ENCODE peak calls at places on chromosomes 13 and 19, in five cellular contexts. One of them, this sample, is unnamed.

GRCh38 chr13:98478134-98479129 is 98.5 kb downstream of the STK24 start:
- DNase-seq in osteoblast: peak; percentile 91
- DNase-seq in uterus: no peak
- DNase-seq in CD8-positive, alpha-beta T cell: no peak
- DNase-seq in neuronal stem cell: peak; percentile 57
- DNase-seq in this sample: no peak

GRCh38 chr13:111383591-111384440 is 63.4 kb downstream of the TEX29 start:
- DNase-seq in uterus: no peak
- DNase-seq in CD8-positive, alpha-beta T cell: no peak
- DNase-seq in neuronal stem cell: no peak
- DNase-seq in osteoblast: no peak
- DNase-seq in this sample: no peak

GRCh38 chr13:42215578-42216421 is 56.2 kb upstream of the AKAP11 start:
- DNase-seq in uterus: no peak
- DNase-seq in neuronal stem cell: peak; percentile 4
- DNase-seq in CD8-positive, alpha-beta T cell: no peak
- DNase-seq in osteoblast: peak; percentile 26
- DNase-seq in this sample: peak; percentile 65

GRCh38 chr19:56119585-56119978 is 1.5 kb downstream of the ZNF787 start:
- DNase-seq in CD8-positive, alpha-beta T cell: no peak
- DNase-seq in osteoblast: peak; percentile 87
- DNase-seq in uterus: no peak
- DNase-seq in neuronal stem cell: no peak
- DNase-seq in this sample: peak; percentile 31

GRCh38 chr19:17304386-17305047 is 1.2 kb upstream of the MRPL34 start:
- DNase-seq in osteoblast: peak; percentile 21
- DNase-seq in CD8-positive, alpha-beta T cell: no peak
- DNase-seq in uterus: no peak
- DNase-seq in neuronal stem cell: no peak
- DNase-seq in this sample: no peak

GRCh38 chr13:23654111-23655110 is 84.2 kb downstream of the TNFRSF19 start:
- DNase-seq in neuronal stem cell: no peak
- DNase-seq in CD8-positive, alpha-beta T cell: no peak
- DNase-seq in osteoblast: no peak
- DNase-seq in uterus: no peak
- DNase-seq in this sample: no peak

GRCh38 chr19:49415102-49415809 is 8.0 kb downstream of the PTH2 start:
- DNase-seq in neuronal stem cell: no peak
- DNase-seq in uterus: no peak
- DNase-seq in CD8-positive, alpha-beta T cell: no peak
- DNase-seq in osteoblast: peak; percentile 97
- DNase-seq in this sample: no peak

GRCh38 chr13:110942248-110942981 is 27.5 kb upstream of the ANKRD10 start:
- DNase-seq in osteoblast: peak; percentile 45
- DNase-seq in CD8-positive, alpha-beta T cell: no peak
- DNase-seq in neuronal stem cell: no peak
- DNase-seq in uterus: no peak
- DNase-seq in this sample: no peak

GRCh38 chr13:66071608-66072007 is 1158.5 kb downstream of the PCDH9 start:
- DNase-seq in neuronal stem cell: no peak
- DNase-seq in uterus: no peak
- DNase-seq in CD8-positive, alpha-beta T cell: no peak
- DNase-seq in osteoblast: no peak
- DNase-seq in this sample: no peak

GRCh38 chr13:40309881-40310280 is 356.6 kb downstream of the FOXO1 start:
- DNase-seq in uterus: no peak
- DNase-seq in neuronal stem cell: no peak
- DNase-seq in CD8-positive, alpha-beta T cell: no peak
- DNase-seq in osteoblast: no peak
- DNase-seq in this sample: no peak

GRCh38 chr19:28014821-28015405 is 1198.0 kb downstream of the UQCRFS1 start:
- DNase-seq in uterus: no peak
- DNase-seq in osteoblast: no peak
- DNase-seq in neuronal stem cell: no peak
- DNase-seq in CD8-positive, alpha-beta T cell: no peak
- DNase-seq in this sample: no peak

GRCh38 chr19:33286899-33287298 is 15.4 kb downstream of the CEBPA start:
- DNase-seq in uterus: no peak
- DNase-seq in CD8-positive, alpha-beta T cell: no peak
- DNase-seq in osteoblast: peak; percentile 42
- DNase-seq in neuronal stem cell: no peak
- DNase-seq in this sample: no peak

GRCh38 chr19:48628486-48629296 is 8.5 kb downstream of the DBP start:
- DNase-seq in CD8-positive, alpha-beta T cell: no peak
- DNase-seq in neuronal stem cell: no peak
- DNase-seq in uterus: no peak
- DNase-seq in osteoblast: peak; percentile 68
- DNase-seq in this sample: no peak

GRCh38 chr13:92074658-92075057 is 676.2 kb downstream of the GPC5 start:
- DNase-seq in osteoblast: no peak
- DNase-seq in neuronal stem cell: peak; percentile 4
- DNase-seq in uterus: no peak
- DNase-seq in CD8-positive, alpha-beta T cell: no peak
- DNase-seq in this sample: peak; percentile 50

GRCh38 chr19:39356073-39356472 is 13.9 kb downstream of the SAMD4B start:
- DNase-seq in neuronal stem cell: no peak
- DNase-seq in uterus: no peak
- DNase-seq in osteoblast: no peak
- DNase-seq in CD8-positive, alpha-beta T cell: no peak
- DNase-seq in this sample: no peak
- H3K36me3 ChIP-seq in neuronal stem cell: peaks cover 57% of the 10 kb centered on the region
- H3K36me3 ChIP-seq in uterus: no peaks in the 10 kb centered on the region
- H3K36me3 ChIP-seq in osteoblast: peaks cover 81% of the 10 kb centered on the region
- H3K36me3 ChIP-seq in CD8-positive, alpha-beta T cell: peaks cover 34% of the 10 kb centered on the region
- H3K36me3 ChIP-seq in this sample: peaks cover 64% of the 10 kb centered on the region

GRCh38 chr19:40249201-40249600 is 22.7 kb upstream of the CCNP start:
- DNase-seq in neuronal stem cell: no peak
- DNase-seq in CD8-positive, alpha-beta T cell: no peak
- DNase-seq in osteoblast: no peak
- DNase-seq in uterus: no peak
- DNase-seq in this sample: no peak

GRCh38 chr19:40249781-40250180 is 23.3 kb upstream of the CCNP start:
- DNase-seq in uterus: no peak
- DNase-seq in CD8-positive, alpha-beta T cell: no peak
- DNase-seq in osteoblast: peak; percentile 36
- DNase-seq in neuronal stem cell: no peak
- DNase-seq in this sample: no peak

GRCh38 chr19:40251991-40252390 is 25.5 kb upstream of the CCNP start:
- DNase-seq in CD8-positive, alpha-beta T cell: no peak
- DNase-seq in osteoblast: no peak
- DNase-seq in uterus: no peak
- DNase-seq in neuronal stem cell: no peak
- DNase-seq in this sample: no peak

GRCh38 chr19:40252395-40252794 is 25.9 kb upstream of the CCNP start:
- DNase-seq in osteoblast: no peak
- DNase-seq in uterus: no peak
- DNase-seq in neuronal stem cell: no peak
- DNase-seq in CD8-positive, alpha-beta T cell: no peak
- DNase-seq in this sample: no peak

GRCh38 chr19:40251244-40251643 is 24.8 kb upstream of the CCNP start:
- DNase-seq in neuronal stem cell: no peak
- DNase-seq in uterus: no peak
- DNase-seq in osteoblast: no peak
- DNase-seq in CD8-positive, alpha-beta T cell: no peak
- DNase-seq in this sample: no peak
- H3K4me1 ChIP-seq in neuronal stem cell: no peaks in the 10 kb centered on the region
- H3K4me1 ChIP-seq in uterus: no peaks in the 10 kb centered on the region
- H3K4me1 ChIP-seq in osteoblast: no peaks in the 10 kb centered on the region
- H3K4me1 ChIP-seq in CD8-positive, alpha-beta T cell: peaks cover 10% of the 10 kb centered on the region
- H3K4me1 ChIP-seq in this sample: no peaks in the 10 kb centered on the region

GRCh38 chr19:5562280-5562679 is 5.5 kb downstream of the TINCR start:
- DNase-seq in neuronal stem cell: no peak
- DNase-seq in uterus: no peak
- DNase-seq in CD8-positive, alpha-beta T cell: no peak
- DNase-seq in osteoblast: peak; percentile 11
- DNase-seq in this sample: no peak
- H3K27me3 ChIP-seq in neuronal stem cell: no peaks in the 10 kb centered on the region
- H3K27me3 ChIP-seq in uterus: no peaks in the 10 kb centered on the region
- H3K27me3 ChIP-seq in CD8-positive, alpha-beta T cell: peaks cover 6% of the 10 kb centered on the region
- H3K27me3 ChIP-seq in osteoblast: peaks cover 27% of the 10 kb centered on the region
- H3K27me3 ChIP-seq in this sample: no peaks in the 10 kb centered on the region

GRCh38 chr19:10552596-10553053 is 8.9 kb downstream of the ATG4D start:
- DNase-seq in CD8-positive, alpha-beta T cell: no peak
- DNase-seq in neuronal stem cell: no peak
- DNase-seq in uterus: no peak
- DNase-seq in osteoblast: peak; percentile 96
- DNase-seq in this sample: peak; percentile 52

GRCh38 chr19:10550336-10550735 is 6.6 kb downstream of the ATG4D start:
- DNase-seq in osteoblast: peak; percentile 66
- DNase-seq in CD8-positive, alpha-beta T cell: no peak
- DNase-seq in neuronal stem cell: no peak
- DNase-seq in uterus: no peak
- DNase-seq in this sample: no peak

GRCh38 chr19:10548746-10549276 is 5.1 kb downstream of the ATG4D start:
- DNase-seq in neuronal stem cell: no peak
- DNase-seq in osteoblast: no peak
- DNase-seq in CD8-positive, alpha-beta T cell: no peak
- DNase-seq in uterus: no peak
- DNase-seq in this sample: no peak

GRCh38 chr19:10551698-10552301 is 8.1 kb downstream of the ATG4D start:
- DNase-seq in osteoblast: peak; percentile 91
- DNase-seq in CD8-positive, alpha-beta T cell: no peak
- DNase-seq in neuronal stem cell: no peak
- DNase-seq in uterus: no peak
- DNase-seq in this sample: peak; percentile 49

DNA sequence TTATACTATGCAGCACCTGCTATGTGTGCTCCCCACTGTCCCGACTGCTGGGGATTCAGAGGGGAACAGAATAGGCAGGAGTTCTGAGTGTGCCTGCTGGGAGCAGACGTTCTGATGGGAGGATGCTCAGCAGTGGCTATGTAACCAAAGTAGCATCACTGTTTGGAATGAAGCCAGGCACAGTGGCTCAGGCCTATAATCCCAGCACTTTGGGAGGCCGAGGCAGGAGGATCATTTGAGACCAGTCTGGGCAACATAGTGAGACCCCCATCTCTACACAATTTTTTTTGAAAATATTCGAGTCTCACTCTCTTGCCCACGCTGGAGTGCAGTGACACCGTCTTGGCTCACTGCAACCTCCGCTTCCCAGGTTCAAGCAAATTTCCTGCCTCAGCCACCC is 6.0 kb downstream of the ATG4D start:
- DNase-seq in neuronal stem cell: no peak
- DNase-seq in uterus: no peak
- DNase-seq in osteoblast: peak; percentile 74
- DNase-seq in CD8-positive, alpha-beta T cell: no peak
- DNase-seq in this sample: no peak
- H3K36me3 ChIP-seq in neuronal stem cell: peaks cover 42% of the 10 kb centered on the region
- H3K36me3 ChIP-seq in uterus: no peaks in the 10 kb centered on the region
- H3K36me3 ChIP-seq in osteoblast: peaks cover 32% of the 10 kb centered on the region
- H3K36me3 ChIP-seq in CD8-positive, alpha-beta T cell: peaks cover 51% of the 10 kb centered on the region
- H3K36me3 ChIP-seq in this sample: peaks cover 59% of the 10 kb centered on the region

DNA sequence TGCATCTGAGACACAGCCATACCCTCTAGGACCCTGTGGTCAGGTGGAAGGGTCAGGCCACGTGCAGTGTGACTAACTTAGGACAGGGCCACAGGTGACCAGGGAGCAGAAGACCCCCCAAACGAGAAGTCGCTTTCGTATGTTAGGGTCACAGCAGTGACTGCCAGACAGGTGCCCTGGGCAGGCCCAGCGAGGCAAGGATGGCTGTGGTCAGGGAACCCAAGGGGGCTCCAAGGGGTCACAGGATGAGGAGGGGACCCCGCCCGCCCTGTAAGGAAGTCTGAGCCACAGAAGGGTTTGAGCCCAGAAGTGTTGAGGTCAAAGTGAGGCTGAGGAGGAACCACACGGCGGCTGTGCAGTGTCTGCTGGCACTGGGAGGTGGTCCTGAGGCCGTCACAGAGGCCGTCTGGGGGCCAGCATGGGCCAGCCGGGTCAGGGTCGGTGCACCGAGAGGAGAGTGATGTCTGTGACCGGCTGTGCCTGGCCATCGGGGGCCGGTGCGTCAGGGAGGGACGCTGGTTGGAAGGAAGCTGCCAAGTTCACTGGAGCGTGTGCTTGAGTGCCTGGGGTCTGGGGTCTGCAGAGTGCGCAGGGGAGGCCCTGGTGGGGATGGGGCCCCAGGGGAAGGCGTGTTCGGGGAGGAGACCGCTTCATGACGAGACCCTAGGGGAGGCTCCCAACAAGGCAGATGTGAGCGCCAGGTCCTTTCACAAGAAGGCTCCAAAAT is 24.8 kb upstream of the TMEM255B start:
- DNase-seq in uterus: no peak
- DNase-seq in CD8-positive, alpha-beta T cell: no peak
- DNase-seq in osteoblast: no peak
- DNase-seq in neuronal stem cell: no peak
- DNase-seq in this sample: no peak
- H3K4me1 ChIP-seq in uterus: no peaks in the 10 kb centered on the region
- H3K4me1 ChIP-seq in CD8-positive, alpha-beta T cell: no peaks in the 10 kb centered on the region
- H3K4me1 ChIP-seq in osteoblast: no peaks in the 10 kb centered on the region
- H3K4me1 ChIP-seq in neuronal stem cell: peaks cover 5% of the 10 kb centered on the region
- H3K4me1 ChIP-seq in this sample: no peaks in the 10 kb centered on the region

DNA sequence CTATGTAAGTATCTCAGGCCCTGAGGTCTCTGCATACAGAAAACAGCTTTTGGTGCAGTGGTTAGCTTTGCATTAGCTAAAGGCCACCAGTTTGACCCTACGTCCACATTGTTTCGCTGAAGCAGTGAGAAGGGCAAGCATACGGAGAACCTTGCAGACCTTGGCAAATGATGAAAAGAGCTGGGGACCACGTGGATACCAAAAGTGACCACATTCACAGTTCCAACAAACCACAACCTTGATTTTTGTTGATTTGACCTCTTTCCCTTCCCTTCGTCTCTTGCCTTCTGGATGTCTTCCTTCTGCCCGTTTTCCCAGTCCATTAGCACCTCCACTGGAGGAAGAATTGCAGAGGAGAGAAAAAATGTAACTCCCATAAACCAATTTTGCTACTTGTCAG is 293.8 kb upstream of the HTR2A start:
- DNase-seq in uterus: no peak
- DNase-seq in osteoblast: no peak
- DNase-seq in CD8-positive, alpha-beta T cell: no peak
- DNase-seq in neuronal stem cell: no peak
- DNase-seq in this sample: no peak
- H3K27me3 ChIP-seq in uterus: no peaks in the 10 kb centered on the region
- H3K27me3 ChIP-seq in osteoblast: no peaks in the 10 kb centered on the region
- H3K27me3 ChIP-seq in CD8-positive, alpha-beta T cell: no peaks in the 10 kb centered on the region
- H3K27me3 ChIP-seq in neuronal stem cell: no peaks in the 10 kb centered on the region
- H3K27me3 ChIP-seq in this sample: no peaks in the 10 kb centered on the region